ENCODE peak calls at places on chromosomes 7 and 10, in seven cellular contexts. B is mesenchymal stem cell, V is H1, Y is H9, W is IMR-90, T is neuronal stem cell, F is mesendoderm. A is an unnamed sample.
A peak's percentile ranks its signal among the peaks of the same experiment; 100 is the strongest.

GRCh38 chr7:23072043-23072442 is 33.5 kb upstream of the KLHL7 start:
- DNase-seq in B (peak; percentile 33), V (no peak), Y (no peak), W (peak; percentile 28), T (no peak), F (peak; percentile 48), A (peak; percentile 38)

GRCh38 chr10:30207485-30208052 is 141.5 kb downstream of the MTPAP start:
- DNase-seq in B (peak; percentile 36), V (no peak), Y (no peak), W (peak; percentile 19), T (no peak), F (peak; percentile 52), A (peak; percentile 58)

GRCh38 chr7:73850781-73851207 is 8.5 kb upstream of the METTL27 start:
- DNase-seq in B (peak; percentile 96), V (no peak), Y (no peak), W (peak; percentile 99), T (no peak), F (peak; percentile 76), A (peak; percentile 65)

GRCh38 chr10:3995302-3996210 is 210.5 kb upstream of the KLF6 start:
- DNase-seq in B (peak; percentile 40), V (no peak), Y (no peak), W (peak; percentile 88), T (no peak), F (no peak), A (no peak)

GRCh38 chr7:91407942-91408341 is 143.7 kb downstream of the FZD1 start:
- DNase-seq in B (no peak), V (no peak), Y (no peak), W (no peak), T (no peak), F (no peak), A (no peak)

GRCh38 chr10:44756235-44756634 is 154.9 kb upstream of the TMEM72 start:
- DNase-seq in B (peak; percentile 4), V (no peak), Y (no peak), W (peak; percentile 82), T (no peak), F (no peak), A (no peak)

GRCh38 chr10:78964952-78965633 is 103.7 kb upstream of the ZMIZ1 start:
- DNase-seq in B (peak; percentile 65), V (peak; percentile 80), Y (peak; percentile 96), W (peak; percentile 60), T (peak; percentile 69), F (peak; percentile 97), A (peak; percentile 80)

GRCh38 chr10:126598009-126598408 is 72.5 kb downstream of the C10orf90 start:
- DNase-seq in B (peak; percentile 39), V (no peak), Y (peak; percentile 74), W (peak; percentile 27), T (peak; percentile 20), F (peak; percentile 80), A (peak; percentile 69)

GRCh38 chr10:114544045-114544659 is 113.9 kb downstream of the ABLIM1 start:
- DNase-seq in B (no peak), V (no peak), Y (no peak), W (no peak), T (no peak), F (no peak), A (no peak)

GRCh38 chr7:129530881-129531391 is 28.6 kb downstream of the SMKR1 start:
- DNase-seq in B (peak; percentile 73), V (no peak), Y (no peak), W (peak; percentile 80), T (no peak), F (peak; percentile 53), A (peak; percentile 94)

GRCh38 chr7:69868921-69869320 is 270.6 kb downstream of the AUTS2 start:
- DNase-seq in B (no peak), V (no peak), Y (no peak), W (no peak), T (no peak), F (no peak), A (no peak)

GRCh38 chr7:18831943-18832342 is 285.5 kb downstream of the TWIST1 start:
- DNase-seq in B (no peak), V (no peak), Y (no peak), W (no peak), T (no peak), F (no peak), A (no peak)

GRCh38 chr10:126240483-126240882 is 147.8 kb downstream of the ADAM12 start:
- DNase-seq in B (peak; percentile 56), V (no peak), Y (no peak), W (no peak), T (no peak), F (no peak), A (no peak)

GRCh38 chr10:19302117-19302516 is 253.5 kb downstream of the MALRD1 start:
- DNase-seq in B (no peak), V (no peak), Y (no peak), W (peak; percentile 90), T (no peak), F (no peak), A (no peak)

GRCh38 chr7:131219277-131220041 is 108.2 kb upstream of the MKLN1 start:
- DNase-seq in B (no peak), V (no peak), Y (peak; percentile 67), W (no peak), T (no peak), F (no peak), A (peak; percentile 57)

GRCh38 chr10:51895209-51895608 is 195.8 kb upstream of the CSTF2T start:
- DNase-seq in B (peak; percentile 78), V (no peak), Y (no peak), W (peak; percentile 65), T (no peak), F (no peak), A (peak; percentile 87)

GRCh38 chr10:9211228-9211627 is 1156.7 kb downstream of the GATA3 start:
- DNase-seq in B (peak; percentile 17), V (no peak), Y (no peak), W (peak; percentile 8), T (no peak), F (peak; percentile 51), A (peak; percentile 60)

GRCh38 chr7:5824297-5824610 is 42.8 kb upstream of the RNF216 start:
- DNase-seq in B (no peak), V (no peak), Y (no peak), W (no peak), T (no peak), F (no peak), A (no peak)

GRCh38 chr7:151372612-151373265 is 31.1 kb downstream of the NUB1 start:
- DNase-seq in B (no peak), V (no peak), Y (peak; percentile 30), W (no peak), T (no peak), F (peak; percentile 61), A (no peak)

DNA sequence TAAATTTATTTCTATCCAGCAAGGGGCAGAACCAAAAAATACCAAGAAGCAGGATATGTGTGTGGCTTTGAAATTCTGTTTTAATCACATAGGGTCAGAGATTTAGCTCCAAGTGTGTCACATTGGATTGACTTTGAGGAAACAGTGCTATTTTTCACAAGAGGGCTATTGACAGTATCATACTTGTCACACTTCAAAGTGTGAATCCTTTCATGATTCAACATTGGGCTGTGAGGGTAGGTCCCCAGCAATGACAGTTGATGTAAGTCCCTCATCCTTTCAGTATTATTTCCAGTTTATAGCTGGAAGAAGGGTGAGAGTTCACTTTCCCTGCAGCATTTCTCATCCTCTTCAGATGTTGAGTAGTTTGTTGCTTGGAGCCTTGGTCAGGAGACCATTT is 7.4 kb downstream of the CCNY start:
- DNase-seq in B (no peak), V (no peak), Y (no peak), W (no peak), T (no peak), F (no peak), A (no peak)
- H2BK120ac ChIP-seq in B (no peak overlapping the region), V (no peak overlapping the region), Y (no peak overlapping the region), W (no peak overlapping the region), T (no peak overlapping the region), F (no peak overlapping the region), A (no peak overlapping the region)

GRCh38 chr7:157044943-157045660 is 34.6 kb upstream of the MNX1 start:
- DNase-seq in B (no peak), V (no peak), Y (no peak), W (no peak), T (no peak), F (no peak), A (no peak)

GRCh38 chr7:157041004-157041403 is 30.5 kb upstream of the MNX1 start:
- DNase-seq in B (no peak), V (no peak), Y (no peak), W (peak; percentile 5), T (no peak), F (peak; percentile 50), A (no peak)

GRCh38 chr7:157043745-157044144 is 33.3 kb upstream of the MNX1 start:
- DNase-seq in B (no peak), V (no peak), Y (no peak), W (peak; percentile 69), T (no peak), F (no peak), A (no peak)

GRCh38 chr7:157044151-157044687 is 33.8 kb upstream of the MNX1 start:
- DNase-seq in B (no peak), V (no peak), Y (no peak), W (peak; percentile 12), T (no peak), F (no peak), A (no peak)

GRCh38 chr7:157041514-157042277 is 31.2 kb upstream of the MNX1 start:
- DNase-seq in B (no peak), V (no peak), Y (no peak), W (no peak), T (no peak), F (peak; percentile 37), A (no peak)
- H2BK120ac ChIP-seq in B (no peak overlapping the region), V (no peak overlapping the region), Y (no peak overlapping the region), W (no peak overlapping the region), T (no peak overlapping the region), F (no peak overlapping the region), A (no peak overlapping the region)

DNA sequence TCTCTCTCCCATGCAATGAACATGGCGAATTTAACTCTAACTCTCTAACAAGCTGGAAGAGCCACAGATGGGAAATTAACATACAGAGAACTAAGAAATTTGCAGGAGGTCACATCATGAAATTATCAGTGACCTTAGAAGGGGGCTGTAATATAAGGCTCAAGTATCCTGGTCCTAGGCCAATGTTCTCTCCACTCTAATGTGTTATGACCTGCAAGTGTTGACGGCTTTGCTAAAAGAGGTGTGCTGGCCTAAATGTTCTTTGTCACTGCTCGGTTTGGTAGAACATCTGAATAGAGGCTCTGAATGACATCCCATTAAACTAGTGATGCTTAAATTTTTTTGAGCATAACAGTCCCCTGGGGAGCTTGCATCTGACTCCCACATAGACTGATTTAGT is 129.3 kb downstream of the GFRA1 start:
- DNase-seq in B (no peak), V (no peak), Y (no peak), W (no peak), T (no peak), F (no peak), A (no peak)
- H2BK120ac ChIP-seq in B (no peak overlapping the region), V (no peak overlapping the region), Y (no peak overlapping the region), W (no peak overlapping the region), T (no peak overlapping the region), F (no peak overlapping the region), A (no peak overlapping the region)

GRCh38 chr7:157877298-157877840 is 540.6 kb downstream of the DNAJB6 start:
- DNase-seq in B (no peak), V (no peak), Y (no peak), W (no peak), T (no peak), F (no peak), A (no peak)
- H2BK120ac ChIP-seq in B (no peak overlapping the region), V (no peak overlapping the region), Y (no peak overlapping the region), W (no peak overlapping the region), T (peak overlapping the region; percentile 4), F (no peak overlapping the region), A (no peak overlapping the region)

GRCh38 chr7:34838329-34838728 is 180.3 kb downstream of the NPSR1 start:
- DNase-seq in B (no peak), V (no peak), Y (no peak), W (no peak), T (no peak), F (peak; percentile 59), A (no peak)
- H2BK120ac ChIP-seq in B (no peak overlapping the region), V (no peak overlapping the region), Y (no peak overlapping the region), W (no peak overlapping the region), T (no peak overlapping the region), F (no peak overlapping the region), A (no peak overlapping the region)

A was measured in trophoblast cell.